ENCODE peak calls at places on chromosomes 16 and 17, in four cellular contexts. D is body of pancreas, L is cardiac muscle cell, E is SJSA1. K is an unnamed sample.

GRCh38 chr17:59547131-59547915 is 18.1 kb upstream of the DHX40 start:
- DNase-seq in E (no peak), D (no peak), L (peak; percentile 43), K (no peak)

GRCh38 chr16:72996291-72997062 is 51.5 kb downstream of the ZFHX3 start:
- DNase-seq in L (no peak), E (no peak), D (peak; percentile 65), K (no peak)

GRCh38 chr17:63696381-63696961 is 3.5 kb downstream of the LIMD2 start:
- DNase-seq in E (no peak), D (no peak), L (peak; percentile 47), K (no peak)

GRCh38 chr16:84040823-84041391 is 1.7 kb downstream of the SLC38A8 start:
- DNase-seq in E (no peak), D (no peak), L (peak; percentile 45), K (no peak)

GRCh38 chr16:19196871-19197270 is 28.8 kb downstream of the SYT17 start:
- DNase-seq in D (no peak), E (no peak), L (no peak), K (no peak)

GRCh38 chr17:43648916-43649315 is 12.8 kb downstream of the MEOX1 start:
- DNase-seq in L (no peak), E (no peak), D (no peak), K (no peak)

GRCh38 chr16:57882206-57882605 is 79.9 kb upstream of the KIFC3 start:
- DNase-seq in L (no peak), D (no peak), E (no peak), K (no peak)

GRCh38 chr17:16875662-16876061 is 96.3 kb downstream of the TNFRSF13B start:
- DNase-seq in E (peak; percentile 6), D (no peak), L (peak; percentile 11), K (no peak)

GRCh38 chr16:97822-98221 is 19.8 kb downstream of the MPG start:
- DNase-seq in D (no peak), E (no peak), L (no peak), K (no peak)

GRCh38 chr16:2173916-2174315 is 18.3 kb downstream of the TRAF7 start:
- DNase-seq in D (no peak), E (no peak), L (no peak), K (no peak)

GRCh38 chr16:20862162-20862960 is 37.8 kb downstream of the DCUN1D3 start:
- DNase-seq in D (no peak), E (no peak), L (no peak), K (no peak)

GRCh38 chr17:64213995-64214507 is 49.0 kb downstream of the TEX2 start:
- DNase-seq in E (no peak), L (peak; percentile 32), D (no peak), K (no peak)

GRCh38 chr17:13594762-13595697 is 6.7 kb downstream of the HS3ST3A1 start:
- DNase-seq in D (peak; percentile 75), E (peak; percentile 83), L (peak; percentile 93), K (peak; percentile 79)

GRCh38 chr16:51163366-51163765 is 12.3 kb upstream of the SALL1 start:
- DNase-seq in L (no peak), D (no peak), E (no peak), K (no peak)

GRCh38 chr16:89918453-89919347 is at the start of gene MC1R:
- DNase-seq in E (peak; percentile 80), L (peak; percentile 67), D (no peak), K (no peak)

GRCh38 chr17:50841949-50842354 is 6.6 kb downstream of the WFIKKN2 start:
- DNase-seq in L (peak; percentile 78), D (peak; percentile 76), E (peak; percentile 78), K (peak; percentile 76)

GRCh38 chr17:72924181-72924580 is 168.3 kb downstream of the SLC39A11 start:
- DNase-seq in D (no peak), L (no peak), E (no peak), K (peak; percentile 52)

GRCh38 chr17:14330492-14330920 is 29.6 kb downstream of the HS3ST3B1 start:
- DNase-seq in D (no peak), L (peak; percentile 78), E (no peak), K (no peak)

GRCh38 chr17:45155483-45155882 is 6.2 kb upstream of the HEXIM2 start:
- DNase-seq in D (no peak), E (no peak), L (no peak), K (no peak)

GRCh38 chr17:19369107-19369778 is 6.7 kb upstream of the B9D1 start:
- DNase-seq in D (peak; percentile 6), E (no peak), L (no peak), K (peak; percentile 93)

GRCh38 chr17:49849711-49850610 is 2.1 kb upstream of the TAC4 start:
- DNase-seq in E (no peak), L (no peak), D (no peak), K (no peak)

GRCh38 chr17:78131172-78132085 is 858 bp downstream of the TMC8 start:
- DNase-seq in E (no peak), L (no peak), D (no peak), K (no peak)

GRCh38 chr17:44959821-44960523 is 8.1 kb downstream of the C1QL1 start:
- DNase-seq in E (no peak), D (no peak), L (no peak), K (no peak)

GRCh38 chr16:71441348-71441781 is 489 bp downstream of the TLE7 start:
- DNase-seq in E (no peak), D (no peak), L (peak; percentile 30), K (no peak)

GRCh38 chr17:4247981-4248388 is 15.8 kb downstream of the ANKFY1 start:
- DNase-seq in L (no peak), D (peak; percentile 76), E (no peak), K (peak; percentile 89)

GRCh38 chr16:68907297-68907999 is 64.1 kb downstream of the TANGO6 start:
- DNase-seq in E (no peak), D (no peak), L (no peak), K (no peak)

GRCh38 chr16:66026931-66027330 is 339.6 kb upstream of the CDH5 start:
- DNase-seq in L (no peak), D (no peak), E (no peak), K (no peak)

GRCh38 chr17:58753026-58753425 is 2.6 kb upstream of the PPM1E start:
- DNase-seq in L (no peak), D (no peak), E (no peak), K (no peak)

GRCh38 chr17:77424585-77425344 is 284.0 kb downstream of the SEC14L1 start:
- DNase-seq in L (peak; percentile 99), D (peak; percentile 83), E (peak; percentile 99), K (no peak)

GRCh38 chr16:87780385-87780989 is 14.7 kb upstream of the KLHDC4 start:
- DNase-seq in L (peak; percentile 84), D (no peak), E (no peak), K (peak; percentile 12)

GRCh38 chr17:68378202-68379149 is 78.8 kb downstream of the WIPI1 start:
- DNase-seq in D (peak; percentile 91), E (no peak), L (peak; percentile 96), K (peak; percentile 12)

GRCh38 chr17:54405826-54406225 is 494.8 kb upstream of the TOM1L1 start:
- DNase-seq in D (no peak), E (no peak), L (no peak), K (no peak)

GRCh38 chr17:21106316-21106715 is 20.4 kb upstream of the DHRS7B start:
- DNase-seq in E (no peak), D (no peak), L (no peak), K (no peak)

GRCh38 chr16:85697441-85697840 is 8.7 kb upstream of the GINS2 start:
- DNase-seq in E (no peak), L (no peak), D (no peak), K (no peak)

GRCh38 chr16:28990375-28991040 is 5.7 kb downstream of the LAT start:
- DNase-seq in D (no peak), L (no peak), E (no peak), K (no peak)

GRCh38 chr17:2058521-2059124 is 3.7 kb downstream of the HIC1 start:
- DNase-seq in L (peak; percentile 93), D (peak; percentile 78), E (peak; percentile 51), K (peak; percentile 76)
- H3K4me3 ChIP-seq in L (no peak overlapping the region), D (no peak overlapping the region), E (no peak overlapping the region), K (peak overlapping the region; percentile 26)

DNA sequence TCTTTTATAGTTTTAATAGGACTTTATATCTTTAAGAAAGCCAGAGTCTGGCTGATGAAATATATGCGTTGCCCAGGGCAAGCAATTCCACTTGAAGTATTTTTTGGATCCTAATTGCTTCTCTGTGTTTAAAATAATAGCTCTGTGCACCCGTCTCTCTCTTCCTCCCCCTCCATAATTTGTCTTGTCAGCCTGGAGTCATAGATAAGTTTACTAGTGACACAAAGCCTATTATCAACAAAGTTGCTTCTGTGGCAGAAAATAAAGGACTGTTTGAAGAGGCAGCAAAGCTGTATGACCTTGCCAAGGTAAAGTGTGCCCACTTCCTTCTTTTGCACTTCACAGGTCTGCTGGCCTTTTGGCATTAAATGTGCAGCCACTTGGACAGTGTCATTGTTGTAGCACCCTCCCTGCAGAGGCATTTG is 28.6 kb upstream of the SLC12A3 start:
- DNase-seq in D (no peak), E (no peak), L (peak; percentile 27), K (no peak)
- H3K36me3 ChIP-seq in D (no peaks in the 10 kb centered on the region), E (peaks cover 76% of the 10 kb centered on the region), L (peaks cover 26% of the 10 kb centered on the region), K (peaks cover 18% of the 10 kb centered on the region)

GRCh38 chr17:8392274-8392673 is 5.4 kb downstream of the RNF222 start:
- DNase-seq in D (no peak), E (no peak), L (no peak), K (no peak)

GRCh38 chr17:8391711-8392110 is 5.9 kb downstream of the RNF222 start:
- DNase-seq in E (no peak), D (no peak), L (peak; percentile 29), K (no peak)

GRCh38 chr17:8397636-8398035 is at the start of gene RNF222:
- DNase-seq in D (peak; percentile 55), E (no peak), L (no peak), K (no peak)

GRCh38 chr17:8392674-8393469 is 4.8 kb downstream of the RNF222 start:
- DNase-seq in D (no peak), E (no peak), L (no peak), K (no peak)

DNA sequence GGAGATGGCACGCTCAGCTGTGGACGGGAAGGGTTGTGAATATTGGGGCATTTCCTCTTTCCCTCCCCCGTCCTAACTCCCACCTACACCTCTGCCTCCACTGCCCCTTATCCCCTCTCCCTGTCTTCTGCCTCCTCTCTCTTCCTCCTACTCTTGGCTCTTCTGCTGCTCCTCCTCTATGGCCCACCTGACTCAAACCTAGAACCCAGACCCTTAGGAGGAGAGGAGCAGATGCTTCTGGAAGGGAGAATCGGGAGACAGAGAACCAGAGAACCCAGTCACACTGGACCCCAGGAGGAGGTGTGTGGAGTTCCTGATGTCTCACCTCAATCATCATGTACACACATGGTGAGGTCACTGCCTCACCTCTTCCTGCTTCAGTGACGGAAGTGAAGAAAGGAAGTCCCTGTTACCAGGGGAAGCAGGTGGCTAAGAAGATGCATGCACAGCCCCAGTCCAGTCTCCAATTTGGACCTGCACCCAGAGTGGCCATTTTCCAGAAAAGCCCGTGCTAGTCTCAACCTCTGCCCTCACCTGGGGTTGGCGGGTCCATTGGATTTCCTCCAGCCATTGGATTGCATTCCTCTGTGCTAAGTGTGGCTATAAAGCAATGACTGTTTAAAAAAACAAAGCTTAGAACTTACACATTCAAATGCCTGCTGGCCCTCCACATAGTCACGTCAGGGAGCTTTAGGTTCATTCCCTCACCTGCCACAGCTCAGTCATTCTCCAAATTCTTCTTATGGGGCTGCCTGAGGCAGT is 4.0 kb downstream of the RNF222 start:
- DNase-seq in D (no peak), E (no peak), L (no peak), K (peak; percentile 57)
- H3K4me3 ChIP-seq in D (no peak overlapping the region), E (no peak overlapping the region), L (no peak overlapping the region), K (no peak overlapping the region)

DNA sequence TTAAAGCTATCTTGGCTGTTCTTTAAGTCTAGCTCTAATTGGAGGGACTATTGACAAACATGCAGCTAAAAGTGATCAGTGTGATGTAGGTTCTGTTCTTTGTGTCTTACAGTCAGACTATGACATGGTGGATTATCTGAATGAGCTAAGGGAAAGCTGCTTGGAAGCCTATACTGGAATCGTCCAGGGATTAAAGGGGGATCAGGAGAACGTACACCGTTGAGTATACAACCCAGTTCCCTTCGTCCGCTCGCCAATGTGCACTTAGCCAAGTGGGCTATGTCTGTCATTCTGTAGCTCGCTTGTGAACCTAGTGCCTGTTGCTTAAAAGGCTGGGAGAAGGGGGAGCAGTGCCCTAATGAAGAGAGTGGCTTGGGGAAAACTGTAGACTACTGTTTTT is 15.8 kb upstream of the TBKBP1 start:
- DNase-seq in E (no peak), L (no peak), D (no peak), K (no peak)
- H3K36me3 ChIP-seq in E (peaks cover 97% of the 10 kb centered on the region), L (peaks cover 66% of the 10 kb centered on the region), D (peaks cover 8% of the 10 kb centered on the region), K (peaks cover 44% of the 10 kb centered on the region)